ENCODE peak calls at places on chromosome X, in eight cellular contexts. N, S, Z, C, I, M, T and J are unnamed samples.

GRCh38 chrX:47501226-47502071 is 18.4 kb upstream of the ZNF41 start:
- DNase-seq in S (no peak), C (no peak), M (no peak), I (no peak), N (no peak), Z (no peak), T (peak), J (no peak)

GRCh38 chrX:134183665-134184064 is 53.3 kb upstream of the CCDC160 start:
- DNase-seq in S (no peak), M (no peak), I (no peak), Z (no peak), N (no peak), T (no peak), C (no peak), J (no peak)

GRCh38 chrX:10008483-10009056 is 41.4 kb downstream of the CLDN34 start:
- DNase-seq in N (peak), I (no peak), M (no peak), C (no peak), S (no peak), T (no peak), Z (no peak), J (no peak)

GRCh38 chrX:56783450-56783831 is 54.4 kb downstream of the NBDY start:
- DNase-seq in C (peak), T (no peak), Z (no peak), I (peak), N (peak), M (no peak), S (no peak), J (no peak)

GRCh38 chrX:44036336-44036735 is 63.1 kb upstream of the NDP start:
- DNase-seq in N (peak), T (peak), S (no peak), I (no peak), C (no peak), M (no peak), Z (no peak), J (no peak)

GRCh38 chrX:23822397-23822796 is 39.4 kb downstream of the SAT1 start:
- DNase-seq in M (no peak), I (no peak), C (no peak), N (peak), Z (peak), T (no peak), S (no peak), J (no peak)

GRCh38 chrX:24859211-24859841 is 156.4 kb downstream of the ARX start:
- DNase-seq in N (no peak), I (no peak), M (no peak), Z (no peak), S (no peak), T (no peak), C (no peak), J (no peak)

GRCh38 chrX:103330601-103331397 is 760 bp downstream of the TCEAL7 start:
- DNase-seq in I (no peak), T (peak), Z (no peak), M (no peak), C (peak), S (no peak), N (no peak), J (no peak)

GRCh38 chrX:16140983-16141382 is 17.6 kb downstream of the GRPR start:
- DNase-seq in N (no peak), S (no peak), M (no peak), C (no peak), T (no peak), Z (no peak), I (no peak), J (no peak)

GRCh38 chrX:17242470-17242869 is 132.5 kb upstream of the NHS start:
- DNase-seq in Z (peak), M (peak), S (peak), T (peak), N (peak), C (peak), I (no peak), J (no peak)

GRCh38 chrX:28794751-28795150 is 207.5 kb downstream of the IL1RAPL1 start:
- DNase-seq in M (no peak), Z (no peak), S (no peak), T (no peak), I (no peak), C (no peak), N (no peak), J (no peak)

GRCh38 chrX:13404364-13404763 is 84.5 kb upstream of the ATXN3L start:
- DNase-seq in I (no peak), T (no peak), S (no peak), N (no peak), Z (no peak), C (no peak), M (no peak), J (no peak)

GRCh38 chrX:137052641-137053235 is 18.9 kb upstream of the GPR101 start:
- DNase-seq in N (no peak), M (peak), S (peak), Z (peak), T (peak), C (no peak), I (peak), J (peak)

GRCh38 chrX:108298165-108298602 is 140.0 kb downstream of the COL4A6 start:
- DNase-seq in N (no peak), I (no peak), C (no peak), M (no peak), T (no peak), Z (no peak), S (no peak), J (no peak)

GRCh38 chrX:132063862-132064261 is 40.8 kb downstream of the STK26 start:
- DNase-seq in M (no peak), I (no peak), N (no peak), S (no peak), T (no peak), Z (no peak), C (no peak), J (no peak)

GRCh38 chrX:35664838-35665237 is 133.3 kb upstream of the MAGEB16 start:
- DNase-seq in N (no peak), M (no peak), T (no peak), S (no peak), I (no peak), C (no peak), Z (peak), J (no peak)

GRCh38 chrX:38175140-38175539 is 45.5 kb downstream of the SRPX start:
- DNase-seq in M (no peak), N (peak), T (no peak), C (no peak), S (peak), I (no peak), Z (peak), J (no peak)

GRCh38 chrX:150581093-150581775 is 12.8 kb downstream of the MTM1 start:
- DNase-seq in S (no peak), M (no peak), I (no peak), Z (no peak), T (peak), C (no peak), N (peak), J (no peak)

GRCh38 chrX:39741904-39742303 is 355.9 kb downstream of the BCOR start:
- DNase-seq in N (no peak), Z (no peak), C (no peak), I (no peak), M (no peak), S (no peak), T (no peak), J (no peak)

GRCh38 chrX:137428251-137428661 is 137.7 kb upstream of the ZIC3 start:
- DNase-seq in I (no peak), M (no peak), T (peak), Z (no peak), N (no peak), S (no peak), C (no peak), J (no peak)

GRCh38 chrX:12955882-12956703 is 18.8 kb upstream of the TMSB4X start:
- DNase-seq in Z (no peak), N (peak), S (peak), T (peak), M (peak), I (peak), C (peak), J (peak)

GRCh38 chrX:133185938-133186337 is 32.2 kb downstream of the TFDP3 start:
- DNase-seq in M (no peak), N (no peak), C (no peak), S (no peak), Z (no peak), I (no peak), T (no peak), J (no peak)

GRCh38 chrX:119667111-119667928 is 25.6 kb downstream of the SEPTIN6 start:
- DNase-seq in S (no peak), N (no peak), C (peak), Z (peak), M (no peak), T (no peak), I (no peak), J (no peak)

GRCh38 chrX:134148293-134148692 is 88.7 kb upstream of the CCDC160 start:
- DNase-seq in S (no peak), T (no peak), C (no peak), M (no peak), Z (no peak), N (peak), I (no peak), J (no peak)

GRCh38 chrX:72478351-72478750 is 94.3 kb downstream of the HDAC8 start:
- DNase-seq in N (no peak), S (no peak), C (no peak), I (no peak), M (no peak), T (no peak), Z (no peak), J (no peak)

GRCh38 chrX:153226344-153227190 is 47.5 kb downstream of the MAGEA1 start:
- DNase-seq in S (peak), T (peak), M (peak), I (no peak), Z (no peak), C (peak), N (peak), J (no peak)

GRCh38 chrX:132740316-132741123 is 217.9 kb downstream of the HS6ST2 start:
- DNase-seq in S (no peak), Z (no peak), I (no peak), N (no peak), C (no peak), M (no peak), T (peak), J (no peak)

GRCh38 chrX:39047174-39047573 is 245.9 kb downstream of the MID1IP1 start:
- DNase-seq in T (no peak), Z (no peak), I (no peak), S (no peak), M (no peak), N (no peak), C (no peak), J (no peak)

GRCh38 chrX:115584715-115585114 is 23.7 kb downstream of the PLS3 start:
- DNase-seq in T (peak), M (no peak), I (no peak), Z (no peak), N (peak), S (no peak), C (no peak), J (peak)